ENCODE peak calls at places on chromosomes 5 and 9, in four cellular contexts. O is mucosa of descending colon, U is activated T-cell treated with anti-CD3 and anti-CD28 coated beads for 1 hour, Y is natural killer cell. B is an unnamed sample.

GRCh38 chr9:130191068-130191748 is 19.0 kb downstream of the NCS1 start:
- DNase-seq in O (no peak), U (no peak), Y (no peak), B (no peak)

GRCh38 chr5:65209341-65209740 is 272.4 kb downstream of the ADAMTS6 start:
- DNase-seq in O (no peak), U (no peak), Y (no peak), B (no peak)

GRCh38 chr9:126688617-126689016 is 74.9 kb downstream of the LMX1B start:
- DNase-seq in O (no peak), U (no peak), Y (no peak), B (no peak)

GRCh38 chr9:76835571-76836283 is 70.2 kb downstream of the PRUNE2 start:
- DNase-seq in O (no peak), Y (no peak), U (no peak), B (no peak)

GRCh38 chr5:141359790-141360426 is at the start of gene PCDHGB2:
- DNase-seq in Y (no peak), U (no peak), O (no peak), B (no peak)

GRCh38 chr9:88523056-88523455 is 11.9 kb upstream of the NXNL2 start:
- DNase-seq in U (no peak), O (no peak), Y (no peak), B (no peak)

GRCh38 chr9:134033516-134034214 is 8.4 kb downstream of the BRD3OS start:
- DNase-seq in U (no peak), O (no peak), Y (no peak), B (no peak)

GRCh38 chr9:133763272-133764183 is 25.4 kb upstream of the SARDH start:
- DNase-seq in O (peak; percentile 36), Y (no peak), U (no peak), B (no peak)

GRCh38 chr9:98284754-98285153 is 29.3 kb upstream of the TBC1D2 start:
- DNase-seq in O (no peak), Y (no peak), U (no peak), B (no peak)

B was measured in activated B cell treated with CpG ODN at 0.5 μM for 24 hours.